ENCODE peak calls at places on chromosomes 11 and 22, in four cellular contexts. P, V, I and Q are unnamed samples.

GRCh38 chr11:65492637-65493366 is 6.0 kb upstream of the MALAT1 start:
- DNase-seq in P (no peak), V (peak; percentile 68), I (no peak), Q (no peak)

GRCh38 chr11:721913-722811 is 16.1 kb downstream of the EPS8L2 start:
- DNase-seq in P (no peak), V (no peak), I (no peak), Q (no peak)

GRCh38 chr22:49774046-49774445 is 53.6 kb downstream of the BRD1 start:
- DNase-seq in P (no peak), V (no peak), I (no peak), Q (no peak)

GRCh38 chr11:45606514-45607024 is 58.9 kb downstream of the CHST1 start:
- DNase-seq in P (no peak), V (no peak), I (peak; percentile 96), Q (peak; percentile 84)

GRCh38 chr11:61529537-61530225 is 21.1 kb downstream of the LRRC10B start:
- DNase-seq in P (peak; percentile 58), V (no peak), I (no peak), Q (no peak)

GRCh38 chr22:40898850-40899357 is 37.0 kb upstream of the DNAJB7 start:
- DNase-seq in P (peak; percentile 62), V (peak; percentile 44), I (peak; percentile 13), Q (no peak)

GRCh38 chr11:8087756-8088155 is 6.7 kb downstream of the TUB start:
- DNase-seq in P (no peak), V (no peak), I (no peak), Q (no peak)

GRCh38 chr11:57834852-57835251 is 73.2 kb downstream of the CTNND1 start:
- DNase-seq in P (no peak), V (no peak), I (no peak), Q (no peak)

GRCh38 chr11:93545566-93545965 is 2.4 kb upstream of the SMCO4 start:
- DNase-seq in P (no peak), V (no peak), I (no peak), Q (no peak)

GRCh38 chr11:69923641-69924307 is 104.6 kb upstream of the FGF3 start:
- DNase-seq in P (no peak), V (no peak), I (no peak), Q (no peak)

GRCh38 chr22:19888131-19888746 is 33.6 kb upstream of the GNB1L start:
- DNase-seq in P (no peak), V (no peak), I (no peak), Q (no peak)

GRCh38 chr11:57440744-57441414 is 14.0 kb upstream of the SLC43A3 start:
- DNase-seq in P (peak; percentile 93), V (no peak), I (no peak), Q (no peak)

GRCh38 chr22:35150163-35151107 is 84.5 kb downstream of the ISX start:
- DNase-seq in P (peak; percentile 36), V (no peak), I (no peak), Q (peak; percentile 94)
- TF ChIP-seq ZNF274 in P (no peak), V (no peak), I (no peak), Q (no peak)

GRCh38 chr22:45103756-45104155 is 60.0 kb upstream of the NUP50 start:
- DNase-seq in P (no peak), V (no peak), I (no peak), Q (no peak)

GRCh38 chr22:45107671-45108070 is 56.1 kb upstream of the NUP50 start:
- DNase-seq in P (no peak), V (no peak), I (no peak), Q (no peak)

GRCh38 chr22:45102896-45103420 is 60.8 kb upstream of the NUP50 start:
- DNase-seq in P (no peak), V (no peak), I (no peak), Q (no peak)

GRCh38 chr22:45104313-45104712 is 59.4 kb upstream of the NUP50 start:
- DNase-seq in P (no peak), V (no peak), I (no peak), Q (no peak)

GRCh38 chr22:45105281-45105700 is 58.4 kb upstream of the NUP50 start:
- DNase-seq in P (peak; percentile 35), V (no peak), I (no peak), Q (no peak)
- TF ChIP-seq SUZ12 in P (no peak), V (no peak), I (no peak), Q (no peak)

GRCh38 chr11:128411149-128411548 is 176.2 kb downstream of the ETS1 start:
- DNase-seq in P (no peak), V (no peak), I (no peak), Q (no peak)

GRCh38 chr11:128405693-128406364 is 181.5 kb downstream of the ETS1 start:
- DNase-seq in P (no peak), V (no peak), I (no peak), Q (no peak)

GRCh38 chr11:128406365-128406706 is 181.0 kb downstream of the ETS1 start:
- DNase-seq in P (no peak), V (no peak), I (peak; percentile 15), Q (no peak)

GRCh38 chr11:128409476-128409875 is 177.9 kb downstream of the ETS1 start:
- DNase-seq in P (no peak), V (no peak), I (no peak), Q (no peak)

DNA sequence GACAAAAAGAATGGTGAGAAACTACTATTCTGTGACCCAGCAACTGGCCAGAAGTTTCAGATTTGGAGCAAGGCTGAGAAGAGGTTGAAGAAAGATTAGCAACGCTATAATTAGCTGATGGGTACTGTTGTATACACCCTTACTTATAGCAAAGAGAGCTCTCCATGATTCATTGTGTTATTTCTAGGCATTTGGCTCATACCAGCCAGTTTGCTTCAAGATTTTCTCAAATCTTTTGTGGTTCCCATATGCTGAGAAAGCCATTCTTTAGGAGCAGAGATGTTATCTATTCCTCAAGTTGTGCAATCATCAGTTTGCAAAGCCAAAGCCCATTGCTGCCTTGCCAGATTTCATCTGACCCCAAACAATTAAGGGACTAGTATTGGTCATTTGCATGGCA is 179.4 kb downstream of the ETS1 start:
- DNase-seq in P (no peak), V (no peak), I (no peak), Q (no peak)
- TF ChIP-seq ZNF274 in P (no peak), V (no peak), I (no peak), Q (no peak)

GRCh38 chr11:44127130-44127529 is 31.7 kb downstream of the EXT2 start:
- DNase-seq in P (no peak), V (no peak), I (no peak), Q (no peak)

GRCh38 chr11:44130751-44131150 is 35.3 kb downstream of the EXT2 start:
- DNase-seq in P (no peak), V (no peak), I (no peak), Q (no peak)

GRCh38 chr11:44125598-44125997 is 30.1 kb downstream of the EXT2 start:
- DNase-seq in P (no peak), V (no peak), I (no peak), Q (no peak)

GRCh38 chr11:44126304-44126703 is 30.8 kb downstream of the EXT2 start:
- DNase-seq in P (peak; percentile 37), V (no peak), I (no peak), Q (no peak)

GRCh38 chr11:44128729-44129128 is 33.3 kb downstream of the EXT2 start:
- DNase-seq in P (no peak), V (no peak), I (no peak), Q (no peak)
- TF ChIP-seq SUZ12 in P (no peak), V (no peak), I (no peak), Q (no peak)

DNA sequence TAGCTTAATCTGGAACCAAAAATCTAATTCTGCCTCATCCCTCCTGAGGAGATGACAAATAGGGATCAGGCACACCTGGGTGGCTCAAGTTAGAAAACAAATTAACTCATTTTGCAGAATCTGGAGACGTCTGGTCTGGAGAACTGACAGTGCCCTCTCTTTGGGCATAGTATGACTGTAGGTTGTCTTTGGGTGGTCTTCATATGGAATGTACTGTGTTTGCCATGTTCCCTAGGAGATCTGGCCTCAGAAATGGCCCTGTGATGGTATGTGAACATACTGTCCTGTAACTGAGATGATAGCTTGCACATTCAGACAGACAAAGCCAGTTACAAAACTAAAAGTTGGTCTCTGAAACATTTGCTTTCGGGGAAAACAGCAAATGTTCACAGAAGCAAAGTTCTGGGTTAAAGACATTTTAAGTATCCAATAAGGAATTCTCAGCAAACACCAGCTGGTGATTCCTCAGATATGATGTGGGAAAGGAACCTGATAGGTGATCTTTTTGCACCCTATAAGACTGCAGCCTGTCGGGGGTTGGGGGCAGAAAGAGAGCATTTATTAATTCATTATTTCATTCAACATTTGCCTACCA is 29.7 kb downstream of the CD44 start:
- DNase-seq in P (no peak), V (no peak), I (no peak), Q (no peak)
- TF ChIP-seq ZNF274 in P (no peak), V (no peak), I (no peak), Q (no peak)

DNA sequence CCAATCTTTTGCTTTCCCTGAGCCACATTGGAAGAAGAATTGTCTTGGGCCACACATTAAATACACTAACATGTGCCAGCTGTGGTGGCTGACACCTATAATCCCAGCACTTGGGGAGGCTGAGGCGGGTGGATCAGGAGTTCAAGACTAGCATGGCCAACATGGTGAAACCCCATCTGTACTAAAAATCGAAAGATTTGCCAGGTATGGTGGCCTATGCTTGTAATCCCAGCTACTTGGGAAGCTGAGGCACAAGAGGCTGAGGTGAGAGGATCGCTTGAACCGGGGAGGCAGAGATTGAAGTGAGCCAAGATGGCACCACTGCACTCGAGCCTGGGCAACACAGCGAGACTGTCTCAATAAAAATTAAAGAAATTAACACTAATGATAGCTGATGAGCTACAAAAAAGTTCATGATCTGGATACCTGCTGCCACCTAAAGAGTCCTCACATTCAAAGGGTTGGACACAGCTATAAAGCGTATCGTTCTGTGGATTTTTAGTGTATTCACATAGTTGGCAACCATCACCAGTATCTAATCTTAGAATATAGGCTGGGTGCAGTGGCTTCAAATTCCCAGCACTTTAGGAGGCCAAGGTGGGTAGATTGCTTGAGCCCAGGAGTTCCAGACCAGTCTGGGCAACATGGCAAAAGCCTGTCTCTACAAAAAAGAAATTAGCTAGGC is 3.4 kb upstream of the LDHC start:
- DNase-seq in P (no peak), V (no peak), I (no peak), Q (no peak)
- TF ChIP-seq SUZ12 in P (no peak), V (no peak), I (no peak), Q (no peak)

GRCh38 chr11:10164621-10165020 is 129.4 kb downstream of the SBF2 start:
- DNase-seq in P (no peak), V (no peak), I (no peak), Q (no peak)
- TF ChIP-seq ZNF274 in P (no peak), V (no peak), I (no peak), Q (no peak)